ENCODE peak calls at places on chromosomes 6 and 20, in four cellular contexts. Z, F, N and I are unnamed samples.

GRCh38 chr6:21132856-21133610 is 460.5 kb upstream of the SOX4 start:
- DNase-seq in Z (no peak), F (peak), N (no peak), I (no peak)

GRCh38 chr20:11937230-11937629 is 19.5 kb downstream of the BTBD3 start:
- DNase-seq in Z (no peak), F (no peak), N (no peak), I (no peak)

GRCh38 chr6:13005994-13006393 is 289.4 kb downstream of the PHACTR1 start:
- DNase-seq in Z (no peak), F (no peak), N (no peak), I (no peak)

GRCh38 chr6:143901885-143902708 is 37.8 kb downstream of the ZC2HC1B start:
- DNase-seq in Z (no peak), F (peak), N (peak), I (no peak)

GRCh38 chr6:135002229-135002844 is 52.3 kb downstream of the HBS1L start:
- DNase-seq in Z (no peak), F (peak), N (peak), I (peak)

GRCh38 chr6:109342564-109342963 is 39.7 kb downstream of the CD164 start:
- DNase-seq in Z (no peak), F (no peak), N (no peak), I (no peak)

GRCh38 chr20:13567663-13568062 is 71.1 kb downstream of the TASP1 start:
- DNase-seq in Z (no peak), F (peak), N (no peak), I (no peak)

GRCh38 chr20:52420805-52421204 is 229.2 kb upstream of the ZFP64 start:
- DNase-seq in Z (no peak), F (no peak), N (peak), I (no peak)

GRCh38 chr6:95866732-95867131 is 149.0 kb upstream of the FUT9 start:
- DNase-seq in Z (no peak), F (no peak), N (no peak), I (peak)

DNA sequence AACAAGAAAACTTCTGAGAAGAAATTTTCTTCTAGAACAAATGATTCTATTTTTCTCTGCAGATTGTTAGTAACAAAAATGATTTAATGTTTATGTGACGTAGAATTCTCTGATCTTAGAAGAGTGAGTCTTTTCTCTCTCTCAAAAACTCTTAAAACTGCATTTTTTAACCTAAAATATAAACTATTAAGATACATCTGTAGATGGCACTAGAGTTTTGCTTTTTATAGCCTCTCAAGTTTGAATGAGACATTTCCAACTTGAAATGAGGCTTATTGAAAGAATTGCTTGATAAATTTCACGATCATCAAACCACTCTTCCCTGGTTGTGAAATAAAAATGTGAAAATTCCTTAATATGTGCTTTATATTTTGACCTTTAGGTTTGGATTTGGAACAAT is 53.8 kb downstream of the PHF3 start:
- DNase-seq in Z (no peak), F (peak), N (no peak), I (no peak)
- TF ChIP-seq CTCF in Z (no peak), F (no peak), N (no peak), I (no peak)

GRCh38 chr6:52506502-52506875 is 70.4 kb downstream of the TRAM2 start:
- DNase-seq in Z (no peak), F (no peak), N (no peak), I (no peak)

GRCh38 chr6:52507557-52508260 is 69.2 kb downstream of the TRAM2 start:
- DNase-seq in Z (no peak), F (no peak), N (peak), I (peak)

GRCh38 chr6:52504778-52505127 is 72.1 kb downstream of the TRAM2 start:
- DNase-seq in Z (no peak), F (peak), N (no peak), I (no peak)

GRCh38 chr6:52503853-52504777 is 72.7 kb downstream of the TRAM2 start:
- DNase-seq in Z (no peak), F (peak), N (peak), I (peak)

DNA sequence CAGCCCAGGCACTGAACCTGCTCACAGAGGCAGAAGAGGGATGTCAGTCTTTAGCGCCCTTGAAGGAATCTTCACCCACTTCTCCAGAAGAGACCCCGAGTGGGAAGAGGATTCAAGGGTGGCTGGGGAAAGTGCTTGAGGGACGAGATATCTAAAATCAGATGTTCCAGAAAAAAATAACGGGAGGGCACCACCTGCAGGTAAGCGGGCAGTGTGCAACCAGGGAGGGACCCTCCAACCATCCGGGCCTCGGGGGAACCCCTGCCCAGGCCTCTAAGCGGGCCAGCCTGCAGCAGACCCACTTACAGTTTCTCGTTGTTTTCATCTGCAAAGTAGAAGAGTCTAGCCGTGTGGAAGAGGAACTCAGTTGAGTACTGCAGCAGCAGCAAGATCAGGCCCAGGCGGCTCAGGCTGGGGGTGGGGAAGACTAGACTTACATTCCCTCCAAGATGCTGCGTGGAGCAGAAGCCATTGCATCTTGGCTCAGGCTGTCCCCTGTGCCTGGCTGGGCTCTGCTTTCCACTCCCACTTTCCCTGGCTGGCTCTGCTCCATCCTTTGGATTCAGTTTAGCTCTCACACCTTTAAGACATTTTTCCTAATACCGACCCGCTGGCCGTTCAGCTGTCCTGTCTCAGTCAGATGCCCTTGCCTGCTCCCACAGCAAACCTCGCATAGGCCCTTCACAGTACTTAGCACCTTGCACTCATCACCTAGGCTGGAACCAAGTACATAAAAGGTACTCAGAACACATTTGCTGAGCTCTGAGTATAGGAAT is 70.9 kb downstream of the TRAM2 start:
- DNase-seq in Z (no peak), F (no peak), N (no peak), I (no peak)
- TF ChIP-seq CTCF in Z (no peak), F (no peak), N (no peak), I (no peak)

DNA sequence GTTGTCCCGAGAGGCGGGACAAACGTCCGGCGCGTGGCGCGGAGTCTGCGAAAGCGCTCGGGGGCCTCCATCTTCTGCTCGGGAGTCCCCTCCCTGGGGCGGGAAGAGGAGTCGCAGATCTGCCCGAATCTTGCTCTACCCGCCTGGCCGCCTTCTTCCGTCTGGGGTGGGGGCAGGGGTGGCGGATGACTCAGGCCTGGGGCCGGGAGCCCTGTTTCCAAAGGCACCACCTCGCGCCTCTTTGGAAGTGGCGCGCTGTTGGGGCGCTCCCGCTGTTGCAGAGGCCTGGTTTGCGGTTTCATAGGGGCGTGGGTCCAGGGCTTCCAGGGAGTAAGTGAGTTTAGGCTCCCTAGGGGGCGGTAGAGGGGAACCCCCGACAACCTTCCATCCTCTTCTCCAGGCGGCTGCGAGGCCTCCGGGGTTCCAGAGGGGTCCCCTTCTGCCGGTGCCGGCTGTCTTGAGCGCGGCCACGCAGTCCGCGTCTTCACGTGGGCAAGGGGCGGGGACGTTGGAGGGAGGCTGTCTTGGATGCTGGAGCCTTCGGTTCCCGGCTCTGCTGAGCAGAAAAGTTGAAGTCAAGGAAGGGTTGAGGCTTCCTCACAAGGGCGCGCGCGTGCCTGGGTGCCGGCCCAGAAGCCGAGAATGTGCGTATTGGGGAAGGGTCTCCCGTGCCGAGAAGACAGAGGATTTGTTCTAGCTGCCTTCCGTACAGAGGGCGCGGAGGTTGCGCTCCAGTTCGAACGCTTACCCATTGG is 2.6 kb upstream of the TFAP2C start:
- DNase-seq in Z (no peak), F (no peak), N (peak), I (no peak)
- TF ChIP-seq CTCF in Z (no peak), F (no peak), N (peak), I (peak)

GRCh38 chr6:7219310-7219709 is 93.7 kb downstream of the SSR1 start:
- DNase-seq in Z (no peak), F (no peak), N (peak), I (no peak)

GRCh38 chr6:7222197-7222596 is 90.8 kb downstream of the SSR1 start:
- DNase-seq in Z (no peak), F (no peak), N (no peak), I (no peak)

GRCh38 chr6:7229376-7230326 is 83.3 kb downstream of the SSR1 start:
- DNase-seq in Z (no peak), F (no peak), N (no peak), I (no peak)

GRCh38 chr6:7228662-7229375 is 84.2 kb downstream of the SSR1 start:
- DNase-seq in Z (no peak), F (no peak), N (no peak), I (no peak)

GRCh38 chr6:7224726-7225125 is 88.3 kb downstream of the SSR1 start:
- DNase-seq in Z (no peak), F (no peak), N (no peak), I (no peak)
- TF ChIP-seq CTCF in Z (no peak), F (no peak), N (no peak), I (no peak)

GRCh38 chr20:63739129-63740069 is at the start of gene SLC2A4RG:
- DNase-seq in Z (peak), F (peak), N (peak), I (peak)

GRCh38 chr20:63740070-63740500 is 509 bp downstream of the SLC2A4RG start:
- DNase-seq in Z (peak), F (peak), N (peak), I (no peak)

GRCh38 chr20:63741354-63741675 is 1.7 kb downstream of the SLC2A4RG start:
- DNase-seq in Z (no peak), F (no peak), N (no peak), I (no peak)

GRCh38 chr20:63741676-63742380 is 2.3 kb downstream of the SLC2A4RG start:
- DNase-seq in Z (no peak), F (no peak), N (no peak), I (no peak)

DNA sequence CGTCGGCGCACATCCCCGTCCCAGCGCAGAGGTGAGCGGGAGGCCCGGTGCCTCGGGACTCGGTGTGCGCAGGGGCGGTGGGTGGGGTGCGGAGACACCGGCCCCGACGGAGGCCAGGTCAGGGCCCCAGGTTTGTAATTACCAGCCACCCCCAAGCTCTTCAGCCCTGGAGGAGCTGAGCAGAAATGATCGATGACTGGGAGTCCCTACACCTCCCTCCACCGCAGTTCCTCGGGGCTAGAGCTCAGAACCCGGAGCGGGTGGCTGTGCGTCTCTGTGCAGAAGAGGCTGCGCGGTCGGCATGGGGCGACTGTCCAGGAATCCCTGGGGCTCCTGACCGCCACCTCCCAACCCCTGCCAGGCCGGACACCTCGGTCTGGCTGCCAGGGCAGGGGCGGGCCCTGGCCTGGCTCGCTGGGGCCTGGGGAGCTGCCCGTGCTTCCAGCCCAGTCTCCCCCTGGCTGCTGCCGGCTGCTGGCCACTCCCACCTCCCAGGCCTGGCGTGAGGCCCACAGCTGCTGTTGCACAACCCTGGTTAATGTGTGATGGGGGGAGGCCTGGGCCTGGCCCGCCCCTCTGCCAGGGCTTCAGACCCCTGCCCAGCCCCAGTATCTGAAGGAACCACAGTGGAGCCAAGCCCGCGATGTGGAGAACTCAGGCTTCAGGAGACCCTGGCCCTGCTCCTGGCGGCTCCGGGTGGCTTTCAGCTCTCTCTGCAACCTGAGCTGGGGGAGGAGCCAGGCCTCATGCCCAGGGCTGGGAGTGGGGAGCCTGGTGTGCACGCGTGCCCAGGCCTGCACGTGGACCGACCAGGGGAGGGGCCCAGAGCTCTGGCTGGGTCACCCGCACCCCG is 1.2 kb downstream of the SLC2A4RG start:
- DNase-seq in Z (no peak), F (peak), N (peak), I (peak)
- TF ChIP-seq CTCF in Z (no peak), F (peak), N (peak), I (no peak)

GRCh38 chr6:166514196-166514595 is 72.3 kb downstream of the RAMACL start:
- DNase-seq in Z (no peak), F (no peak), N (no peak), I (no peak)
- TF ChIP-seq CTCF in Z (no peak), F (peak), N (peak), I (no peak)